ENCODE peak calls at places on chromosomes 16 and 17, in five cellular contexts. W is GM23248; R is transverse colon; D is iPS DF 6.9; I is CD4-positive, CD25-positive, alpha-beta regulatory T cell. T is an unnamed sample.

GRCh38 chr16:8396463-8396862 is 193.8 kb downstream of the TMEM114 start:
- DNase-seq in W (no peak), R (no peak), D (no peak), I (no peak), T (no peak)

GRCh38 chr17:14547016-14547415 is 246.1 kb downstream of the HS3ST3B1 start:
- DNase-seq in W (no peak), R (no peak), D (no peak), I (no peak), T (no peak)

GRCh38 chr16:17397499-17397891 is 73.3 kb downstream of the XYLT1 start:
- DNase-seq in W (peak; percentile 64), R (peak; percentile 57), D (no peak), I (no peak), T (no peak)

GRCh38 chr16:20049831-20050230 is 23.9 kb downstream of the GPR139 start:
- DNase-seq in W (no peak), R (no peak), D (no peak), I (no peak), T (no peak)

GRCh38 chr16:57413301-57413730 is 8.7 kb downstream of the CCL17 start:
- DNase-seq in W (no peak), R (no peak), D (no peak), I (no peak), T (no peak)

GRCh38 chr16:68645494-68646388 is 631 bp downstream of the CDH3 start:
- DNase-seq in W (peak; percentile 13), R (no peak), D (no peak), I (no peak), T (peak; percentile 48)

GRCh38 chr17:49435630-49436029 is 20.9 kb upstream of the PHB1 start:
- DNase-seq in W (no peak), R (no peak), D (no peak), I (no peak), T (no peak)

GRCh38 chr17:378068-378467 is 25.5 kb upstream of the RPH3AL start:
- DNase-seq in W (no peak), R (no peak), D (no peak), I (no peak), T (no peak)

GRCh38 chr17:74362811-74363498 is 1.3 kb upstream of the BTBD17 start:
- DNase-seq in W (no peak), R (no peak), D (no peak), I (no peak), T (no peak)

GRCh38 chr16:31451681-31452351 is 7.5 kb upstream of the ARMC5 start:
- DNase-seq in W (peak; percentile 89), R (no peak), D (no peak), I (no peak), T (no peak)

GRCh38 chr16:72740346-72740745 is 307.6 kb downstream of the ZFHX3 start:
- DNase-seq in W (peak; percentile 7), R (no peak), D (no peak), I (no peak), T (no peak)

GRCh38 chr16:26651884-26652283 is 414.8 kb upstream of the C16orf82 start:
- DNase-seq in W (no peak), R (no peak), D (no peak), I (no peak), T (no peak)

GRCh38 chr17:251531-251930 is 70.1 kb upstream of the DOC2B start:
- DNase-seq in W (no peak), R (peak; percentile 3), D (no peak), I (no peak), T (peak; percentile 40)

GRCh38 chr17:37458805-37459204 is 30.9 kb upstream of the DUSP14 start:
- DNase-seq in W (peak; percentile 83), R (no peak), D (no peak), I (no peak), T (no peak)

GRCh38 chr16:86590501-86591144 is 12.3 kb downstream of the FOXL1 start:
- DNase-seq in W (peak; percentile 95), R (no peak), D (no peak), I (no peak), T (no peak)

GRCh38 chr17:76727745-76728456 is 1.3 kb downstream of the METTL23 start:
- DNase-seq in W (peak; percentile 65), R (peak; percentile 28), D (no peak), I (no peak), T (no peak)

GRCh38 chr17:79174905-79175856 is 100.6 kb downstream of the ENGASE start:
- DNase-seq in W (peak; percentile 71), R (no peak), D (no peak), I (no peak), T (no peak)

GRCh38 chr16:11204513-11205047 is 51.4 kb downstream of the SOCS1 start:
- DNase-seq in W (no peak), R (no peak), D (no peak), I (no peak), T (no peak)

GRCh38 chr17:28335959-28336871 is 654 bp downstream of the TNFAIP1 start:
- DNase-seq in W (peak; percentile 91), R (peak; percentile 64), D (peak; percentile 52), I (no peak), T (no peak)

GRCh38 chr17:32449963-32450362 is 5.7 kb downstream of the PSMD11 start:
- DNase-seq in W (no peak), R (no peak), D (no peak), I (no peak), T (no peak)

GRCh38 chr17:42248351-42249179 is 27.6 kb downstream of the STAT5B start:
- DNase-seq in W (peak; percentile 94), R (peak; percentile 79), D (no peak), I (peak; percentile 70), T (peak; percentile 75)

GRCh38 chr16:31130899-31131298 is 4.6 kb downstream of the PRSS8 start:
- DNase-seq in W (no peak), R (peak; percentile 92), D (no peak), I (no peak), T (peak; percentile 93)

GRCh38 chr17:78748048-78748729 is 33.9 kb downstream of the CYTH1 start:
- DNase-seq in W (peak; percentile 31), R (peak; percentile 46), D (no peak), I (no peak), T (peak; percentile 63)

GRCh38 chr17:17693955-17694228 is 12.6 kb downstream of the RAI1 start:
- DNase-seq in W (no peak), R (no peak), D (no peak), I (no peak), T (no peak)

GRCh38 chr16:27221576-27222498 is 18.5 kb downstream of the KDM8 start:
- DNase-seq in W (peak; percentile 92), R (peak; percentile 9), D (no peak), I (no peak), T (peak; percentile 45)

GRCh38 chr17:63914471-63914870 is 3.4 kb upstream of the CSHL1 start:
- DNase-seq in W (no peak), R (no peak), D (no peak), I (no peak), T (no peak)

GRCh38 chr17:63258785-63259184 is 187.3 kb downstream of the CYB561 start:
- DNase-seq in W (no peak), R (no peak), D (no peak), I (no peak), T (peak; percentile 68)

GRCh38 chr16:3467920-3468319 is 24.4 kb downstream of the NAA60 start:
- DNase-seq in W (peak; percentile 43), R (no peak), D (no peak), I (no peak), T (no peak)

GRCh38 chr17:37067555-37068111 is 118.9 kb downstream of the AATF start:
- DNase-seq in W (peak; percentile 86), R (peak; percentile 71), D (no peak), I (no peak), T (no peak)

GRCh38 chr17:36833279-36833678 is 104.0 kb upstream of the LHX1 start:
- DNase-seq in W (no peak), R (no peak), D (no peak), I (no peak), T (no peak)

GRCh38 chr16:79767597-79768280 is 167.2 kb upstream of the MAF start:
- DNase-seq in W (peak; percentile 38), R (peak; percentile 57), D (no peak), I (no peak), T (no peak)

GRCh38 chr16:11207646-11208045 is 48.4 kb downstream of the SOCS1 start:
- DNase-seq in W (peak; percentile 30), R (no peak), D (no peak), I (no peak), T (no peak)

GRCh38 chr16:11155284-11155806 is 100.7 kb downstream of the SOCS1 start:
- DNase-seq in W (peak; percentile 91), R (no peak), D (no peak), I (no peak), T (no peak)

GRCh38 chr16:88936913-88937666 is 39.9 kb downstream of the CBFA2T3 start:
- DNase-seq in W (no peak), R (no peak), D (no peak), I (no peak), T (no peak)

GRCh38 chr16:88938119-88938932 is 38.7 kb downstream of the CBFA2T3 start:
- DNase-seq in W (no peak), R (no peak), D (no peak), I (no peak), T (no peak)

GRCh38 chr16:88938933-88939813 is 37.8 kb downstream of the CBFA2T3 start:
- DNase-seq in W (peak; percentile 15), R (no peak), D (no peak), I (no peak), T (no peak)

GRCh38 chr16:88934066-88934667 is 42.8 kb downstream of the CBFA2T3 start:
- DNase-seq in W (no peak), R (no peak), D (no peak), I (no peak), T (no peak)

GRCh38 chr16:88936008-88936912 is 40.7 kb downstream of the CBFA2T3 start:
- DNase-seq in W (peak; percentile 16), R (peak; percentile 67), D (no peak), I (no peak), T (peak; percentile 70)
- H3K27ac ChIP-seq in W (no peak overlapping the region), R (peak overlapping the region; percentile 56), D (no peak overlapping the region), I (no peak overlapping the region), T (peak overlapping the region; percentile 67)

DNA sequence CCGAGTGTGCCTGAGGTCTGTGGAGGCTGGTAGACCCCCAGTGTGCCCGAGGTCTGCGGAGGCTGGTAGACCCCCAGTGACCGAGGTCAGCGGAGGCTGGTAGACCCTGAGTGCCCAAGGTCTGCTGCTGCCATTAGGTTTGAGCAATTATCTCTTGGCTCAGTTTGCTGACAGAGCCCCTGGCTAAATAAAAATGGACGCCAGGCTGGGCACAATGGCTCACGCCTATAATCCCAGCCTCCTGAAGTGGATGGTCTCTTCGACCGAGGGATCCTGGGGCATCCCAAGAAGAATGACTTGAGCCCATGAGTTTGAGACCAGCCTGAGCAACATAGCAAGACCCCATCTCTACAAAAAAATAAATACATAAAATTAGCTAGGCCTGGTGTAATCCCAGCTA is 98.7 kb upstream of the ZNF469 start:
- DNase-seq in W (no peak), R (no peak), D (no peak), I (no peak), T (no peak)
- H3K9me3 ChIP-seq in W (no peaks in the 10 kb centered on the region), R (no peaks in the 10 kb centered on the region), D (peaks cover 6% of the 10 kb centered on the region), I (peaks cover 22% of the 10 kb centered on the region), T (peaks cover 17% of the 10 kb centered on the region)

DNA sequence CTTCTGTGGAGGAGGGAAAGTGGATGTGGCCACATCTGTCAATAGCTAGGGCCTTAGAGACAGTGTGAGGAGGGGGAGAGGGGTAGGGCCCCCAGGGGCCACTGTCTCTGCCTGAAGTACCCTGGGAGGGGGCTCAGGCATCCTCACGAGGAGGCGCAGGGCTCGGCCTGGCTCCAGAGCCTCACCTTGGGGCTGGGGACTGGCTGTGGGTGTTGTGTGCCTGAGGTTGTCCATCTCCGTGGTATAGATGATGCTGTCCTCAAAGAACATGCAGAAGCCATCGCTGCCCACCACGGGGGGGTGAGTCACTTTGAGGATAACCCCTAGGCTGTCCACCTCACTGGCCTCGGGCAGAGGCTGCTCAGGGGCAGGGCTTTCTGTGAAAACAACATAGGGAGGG is 12.1 kb downstream of the PLEKHG4 start:
- DNase-seq in W (no peak), R (no peak), D (no peak), I (no peak), T (no peak)
- H3K4me3 ChIP-seq in W (no peak overlapping the region), R (no peak overlapping the region), D (no peak overlapping the region), I (no peak overlapping the region), T (no peak overlapping the region)

GRCh38 chr17:18910326-18910725 is 41.6 kb upstream of the SLC5A10 start:
- DNase-seq in W (no peak), R (no peak), D (no peak), I (no peak), T (no peak)
- H3K27ac ChIP-seq in W (no peak overlapping the region), R (no peak overlapping the region), D (no peak overlapping the region), I (no peak overlapping the region), T (no peak overlapping the region)